ENCODE peak calls at places on chromosomes 13 and 19, in six cellular contexts. One of them, this sample, is unnamed. For H3K4me1, the result is how much of the 10 kb centered on the place peaks cover.

GRCh38 chr19:19826875-19827274 is 5.3 kb upstream of the ZNF506 start:
- DNase-seq in ascending aorta: no peak
- DNase-seq in right cardiac atrium: no peak
- DNase-seq in PC-3: no peak
- DNase-seq in Panc1: no peak
- DNase-seq in uterus: no peak
- DNase-seq in this sample: no peak

GRCh38 chr19:9936151-9937000 is at the start of gene OLFM2:
- DNase-seq in PC-3: no peak
- DNase-seq in uterus: peak
- DNase-seq in ascending aorta: no peak
- DNase-seq in right cardiac atrium: peak
- DNase-seq in Panc1: no peak
- DNase-seq in this sample: no peak

GRCh38 chr13:41588899-41589298 is 131.5 kb downstream of the RGCC start:
- DNase-seq in right cardiac atrium: no peak
- DNase-seq in PC-3: peak
- DNase-seq in Panc1: peak
- DNase-seq in uterus: no peak
- DNase-seq in ascending aorta: no peak
- DNase-seq in this sample: no peak

GRCh38 chr13:113980489-113981064 is 6.7 kb upstream of the C13orf46 start:
- DNase-seq in Panc1: no peak
- DNase-seq in right cardiac atrium: no peak
- DNase-seq in ascending aorta: no peak
- DNase-seq in uterus: no peak
- DNase-seq in PC-3: no peak
- DNase-seq in this sample: no peak

GRCh38 chr13:113471844-113472243 is 18.6 kb upstream of the ADPRHL1 start:
- DNase-seq in PC-3: no peak
- DNase-seq in uterus: no peak
- DNase-seq in right cardiac atrium: no peak
- DNase-seq in ascending aorta: no peak
- DNase-seq in Panc1: no peak
- DNase-seq in this sample: no peak

GRCh38 chr13:49253310-49253709 is 5.6 kb downstream of the CDADC1 start:
- DNase-seq in uterus: no peak
- DNase-seq in right cardiac atrium: no peak
- DNase-seq in PC-3: no peak
- DNase-seq in ascending aorta: no peak
- DNase-seq in Panc1: no peak
- DNase-seq in this sample: no peak

GRCh38 chr13:49610176-49610575 is 18.1 kb upstream of the ARL11 start:
- DNase-seq in Panc1: no peak
- DNase-seq in uterus: no peak
- DNase-seq in right cardiac atrium: no peak
- DNase-seq in ascending aorta: no peak
- DNase-seq in PC-3: no peak
- DNase-seq in this sample: no peak

GRCh38 chr13:47859129-47859528 is 141.9 kb downstream of the SUCLA2 start:
- DNase-seq in ascending aorta: no peak
- DNase-seq in uterus: no peak
- DNase-seq in PC-3: no peak
- DNase-seq in Panc1: no peak
- DNase-seq in right cardiac atrium: no peak
- DNase-seq in this sample: no peak

GRCh38 chr19:48918801-48919247 is 14.7 kb upstream of the DHDH start:
- DNase-seq in PC-3: peak
- DNase-seq in uterus: no peak
- DNase-seq in Panc1: no peak
- DNase-seq in right cardiac atrium: no peak
- DNase-seq in ascending aorta: no peak
- DNase-seq in this sample: no peak

GRCh38 chr13:30224732-30225131 is 82.6 kb downstream of the KATNAL1 start:
- DNase-seq in ascending aorta: no peak
- DNase-seq in Panc1: peak
- DNase-seq in uterus: no peak
- DNase-seq in right cardiac atrium: no peak
- DNase-seq in PC-3: peak
- DNase-seq in this sample: no peak

GRCh38 chr13:24075137-24075975 is 85.2 kb upstream of the SPATA13 start:
- DNase-seq in PC-3: peak
- DNase-seq in right cardiac atrium: no peak
- DNase-seq in ascending aorta: no peak
- DNase-seq in Panc1: no peak
- DNase-seq in uterus: no peak
- DNase-seq in this sample: no peak

GRCh38 chr19:2983351-2984195 is 6.2 kb downstream of the TLE6 start:
- DNase-seq in Panc1: no peak
- DNase-seq in PC-3: peak
- DNase-seq in uterus: peak
- DNase-seq in ascending aorta: peak
- DNase-seq in right cardiac atrium: peak
- DNase-seq in this sample: no peak

GRCh38 chr19:46901701-46902401 is 41.1 kb downstream of the ARHGAP35 start:
- DNase-seq in right cardiac atrium: no peak
- DNase-seq in Panc1: no peak
- DNase-seq in PC-3: peak
- DNase-seq in uterus: no peak
- DNase-seq in ascending aorta: no peak
- DNase-seq in this sample: no peak

GRCh38 chr13:104553156-104553555 is 1486.9 kb upstream of the SLC10A2 start:
- DNase-seq in uterus: no peak
- DNase-seq in Panc1: no peak
- DNase-seq in right cardiac atrium: no peak
- DNase-seq in PC-3: peak
- DNase-seq in ascending aorta: no peak
- DNase-seq in this sample: no peak

GRCh38 chr19:661427-662196 is 1.4 kb downstream of the RNF126 start:
- DNase-seq in uterus: no peak
- DNase-seq in ascending aorta: no peak
- DNase-seq in PC-3: no peak
- DNase-seq in Panc1: no peak
- DNase-seq in right cardiac atrium: no peak
- DNase-seq in this sample: no peak

GRCh38 chr13:79674765-79675515 is 194.0 kb downstream of the NDFIP2 start:
- DNase-seq in PC-3: no peak
- DNase-seq in Panc1: no peak
- DNase-seq in right cardiac atrium: no peak
- DNase-seq in ascending aorta: no peak
- DNase-seq in uterus: no peak
- DNase-seq in this sample: no peak

GRCh38 chr13:86907116-86907515 is 764.1 kb upstream of the SLITRK5 start:
- DNase-seq in uterus: no peak
- DNase-seq in PC-3: no peak
- DNase-seq in ascending aorta: no peak
- DNase-seq in Panc1: no peak
- DNase-seq in right cardiac atrium: no peak
- DNase-seq in this sample: no peak

GRCh38 chr19:35846038-35846668 is 6.2 kb downstream of the NPHS1 start:
- DNase-seq in PC-3: peak
- DNase-seq in uterus: no peak
- DNase-seq in ascending aorta: no peak
- DNase-seq in right cardiac atrium: no peak
- DNase-seq in Panc1: no peak
- DNase-seq in this sample: no peak

GRCh38 chr19:29003641-29004409 is 209.1 kb downstream of the UQCRFS1 start:
- DNase-seq in right cardiac atrium: no peak
- DNase-seq in uterus: no peak
- DNase-seq in Panc1: no peak
- DNase-seq in ascending aorta: no peak
- DNase-seq in PC-3: no peak
- DNase-seq in this sample: no peak

GRCh38 chr13:110825516-110825915 is 89.4 kb downstream of the ANKRD10 start:
- DNase-seq in Panc1: no peak
- DNase-seq in PC-3: no peak
- DNase-seq in right cardiac atrium: no peak
- DNase-seq in uterus: no peak
- DNase-seq in ascending aorta: no peak
- DNase-seq in this sample: no peak

DNA sequence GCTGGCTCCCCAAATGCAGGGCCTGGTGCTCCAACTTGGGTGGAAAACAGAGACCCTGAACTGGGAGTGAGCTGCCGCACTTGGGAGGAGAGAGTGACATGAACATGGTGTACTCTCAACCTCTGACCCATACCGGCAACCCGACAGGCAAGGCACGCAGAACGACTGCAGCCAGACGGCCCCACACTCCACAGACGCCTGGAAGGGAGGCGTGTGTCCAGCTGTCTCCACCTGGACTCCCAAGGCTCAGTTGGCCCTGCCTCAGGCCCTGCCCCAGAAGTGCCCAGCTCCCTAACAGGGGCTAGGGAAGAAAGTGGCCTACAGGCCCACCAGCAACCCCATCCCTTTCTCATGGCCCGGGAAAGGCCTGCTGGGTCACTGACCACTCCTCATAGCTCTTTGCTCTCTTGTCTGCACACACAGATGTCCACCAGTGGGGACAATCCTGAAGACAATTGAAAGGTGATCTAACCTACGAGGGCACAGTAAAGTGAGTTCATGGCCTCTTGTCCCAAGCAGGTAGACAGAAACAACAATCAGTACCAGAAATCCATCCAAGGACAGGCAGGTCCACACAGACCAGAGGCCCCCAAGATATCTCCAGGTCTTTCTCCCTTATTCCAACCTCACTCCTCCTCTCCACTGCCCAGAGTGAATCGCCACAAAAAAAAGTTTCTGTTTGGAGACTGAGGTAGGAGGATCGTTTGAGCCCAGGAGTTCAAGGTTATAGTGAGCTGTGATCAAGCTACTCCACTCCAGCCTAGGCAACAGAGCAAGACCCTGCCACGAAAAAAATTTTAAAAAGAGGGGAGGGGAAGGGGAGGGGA is 28.2 kb downstream of the ELL start:
- DNase-seq in PC-3: no peak
- DNase-seq in right cardiac atrium: no peak
- DNase-seq in uterus: no peak
- DNase-seq in Panc1: no peak
- DNase-seq in ascending aorta: no peak
- DNase-seq in this sample: no peak
- H3K27ac ChIP-seq in PC-3: no peak
- H3K27ac ChIP-seq in right cardiac atrium: peak
- H3K27ac ChIP-seq in uterus: peak
- H3K27ac ChIP-seq in Panc1: no peak
- H3K27ac ChIP-seq in ascending aorta: peak
- H3K27ac ChIP-seq in this sample: no peak

DNA sequence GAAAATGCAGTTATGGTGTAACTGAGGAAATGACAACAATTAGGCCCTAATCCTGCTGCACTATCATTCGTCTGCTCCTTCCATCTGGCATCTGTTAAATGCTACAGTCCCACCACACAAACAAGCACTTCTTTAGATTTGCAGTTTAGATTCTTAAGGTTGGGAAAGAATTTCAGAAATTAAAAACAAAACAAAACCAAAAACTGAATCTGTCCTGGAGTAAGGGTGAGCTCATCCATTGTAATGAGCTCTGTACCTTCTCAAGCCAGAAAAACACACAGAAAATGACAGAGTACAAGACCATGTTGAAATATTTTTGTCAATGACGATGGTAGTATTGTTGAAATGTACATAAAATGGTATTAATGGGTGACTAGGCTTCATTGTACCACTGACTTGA is 28.3 kb downstream of the SMAD9 start:
- DNase-seq in ascending aorta: no peak
- DNase-seq in uterus: no peak
- DNase-seq in PC-3: no peak
- DNase-seq in Panc1: no peak
- DNase-seq in right cardiac atrium: no peak
- DNase-seq in this sample: no peak
- H3K4me1 ChIP-seq in ascending aorta: under half
- H3K4me1 ChIP-seq in uterus: under half
- H3K4me1 ChIP-seq in PC-3: under half
- H3K4me1 ChIP-seq in Panc1: under half
- H3K4me1 ChIP-seq in right cardiac atrium: under half
- H3K4me1 ChIP-seq in this sample: under half

GRCh38 chr19:40147693-40148347 is 43.4 kb upstream of the MAP3K10 start:
- DNase-seq in uterus: no peak
- DNase-seq in Panc1: peak
- DNase-seq in ascending aorta: no peak
- DNase-seq in right cardiac atrium: no peak
- DNase-seq in PC-3: peak
- DNase-seq in this sample: no peak

GRCh38 chr19:40147338-40147692 is 43.9 kb upstream of the MAP3K10 start:
- DNase-seq in ascending aorta: no peak
- DNase-seq in uterus: no peak
- DNase-seq in Panc1: no peak
- DNase-seq in PC-3: no peak
- DNase-seq in right cardiac atrium: no peak
- DNase-seq in this sample: no peak

GRCh38 chr19:40144151-40144550 is 47.1 kb upstream of the MAP3K10 start:
- DNase-seq in PC-3: no peak
- DNase-seq in Panc1: no peak
- DNase-seq in uterus: no peak
- DNase-seq in ascending aorta: no peak
- DNase-seq in right cardiac atrium: no peak
- DNase-seq in this sample: no peak

GRCh38 chr19:40143612-40144011 is 47.6 kb upstream of the MAP3K10 start:
- DNase-seq in ascending aorta: no peak
- DNase-seq in PC-3: no peak
- DNase-seq in uterus: no peak
- DNase-seq in right cardiac atrium: no peak
- DNase-seq in Panc1: no peak
- DNase-seq in this sample: no peak

DNA sequence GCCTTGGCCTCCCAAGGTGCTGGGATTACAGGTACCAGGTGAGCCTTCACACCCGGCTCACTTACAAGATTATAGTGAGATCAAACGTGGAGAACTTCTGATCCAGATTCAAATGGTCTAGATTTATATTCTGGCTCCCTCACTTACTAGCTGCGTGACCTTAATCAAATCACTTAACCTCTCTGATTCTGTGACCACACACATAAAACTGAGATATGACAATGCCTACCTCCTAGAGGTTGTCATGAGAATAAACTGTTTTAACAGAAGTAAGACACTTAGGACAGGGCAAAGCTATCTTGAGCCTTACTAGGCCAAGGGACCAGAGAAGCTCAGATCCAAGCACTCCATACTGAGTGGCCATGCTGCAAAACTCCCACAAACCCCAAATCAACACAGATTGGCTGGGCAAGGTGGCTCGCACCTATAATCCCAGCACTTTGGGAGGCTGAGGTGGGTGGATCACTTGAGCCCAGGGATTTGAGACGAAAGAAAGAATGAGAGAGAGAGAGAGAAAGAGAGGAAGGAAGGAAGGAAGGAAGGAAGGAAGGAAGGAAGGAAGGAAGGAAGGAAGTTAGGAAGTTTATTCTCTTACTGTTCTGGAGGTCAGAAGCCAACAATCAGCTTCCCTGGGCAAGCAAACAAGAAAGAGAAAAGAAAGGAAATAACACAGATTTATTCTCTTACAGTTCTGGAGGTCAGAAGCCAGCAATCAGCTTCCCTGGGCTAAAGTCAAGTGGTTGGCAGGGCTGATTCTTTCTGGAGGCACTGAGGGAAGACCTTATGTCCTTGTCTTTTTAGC is 46.1 kb upstream of the MAP3K10 start:
- DNase-seq in Panc1: peak
- DNase-seq in right cardiac atrium: no peak
- DNase-seq in uterus: no peak
- DNase-seq in ascending aorta: no peak
- DNase-seq in PC-3: no peak
- DNase-seq in this sample: no peak
- H3K4me3 ChIP-seq in Panc1: no peak
- H3K4me3 ChIP-seq in right cardiac atrium: no peak
- H3K4me3 ChIP-seq in uterus: no peak
- H3K4me3 ChIP-seq in ascending aorta: no peak
- H3K4me3 ChIP-seq in PC-3: no peak
- H3K4me3 ChIP-seq in this sample: no peak

GRCh38 chr19:44003461-44004134 is 841 bp downstream of the ZNF230 start:
- DNase-seq in uterus: no peak
- DNase-seq in ascending aorta: no peak
- DNase-seq in Panc1: no peak
- DNase-seq in PC-3: no peak
- DNase-seq in right cardiac atrium: peak
- DNase-seq in this sample: no peak
- H3K27ac ChIP-seq in uterus: peak
- H3K27ac ChIP-seq in ascending aorta: no peak
- H3K27ac ChIP-seq in Panc1: peak
- H3K27ac ChIP-seq in PC-3: no peak
- H3K27ac ChIP-seq in right cardiac atrium: peak
- H3K27ac ChIP-seq in this sample: no peak